ENCODE peak calls at places on chromosomes 3 and 15, in ten cellular contexts. T, K, N, W, F, G, R, H, C and Y are unnamed samples.

GRCh38 chr3:30597769-30598134 is 8.6 kb upstream of the TGFBR2 start:
- DNase-seq in W (no peak), F (no peak), G (no peak), T (no peak), N (no peak), K (no peak), C (no peak), H (no peak), R (no peak), Y (no peak)

GRCh38 chr3:197809356-197810020 is 18.4 kb downstream of the LRCH3 start:
- DNase-seq in C (no peak), R (no peak), H (no peak), W (no peak), K (no peak), T (no peak), N (no peak), G (no peak), F (no peak), Y (no peak)

GRCh38 chr3:66428733-66429132 is 72.1 kb downstream of the LRIG1 start:
- DNase-seq in T (peak), R (peak), F (no peak), N (no peak), K (no peak), C (peak), H (no peak), G (peak), W (peak), Y (peak)

GRCh38 chr15:42608110-42608531 is 32.7 kb downstream of the STARD9 start:
- DNase-seq in K (no peak), W (peak), R (peak), H (peak), F (peak), C (no peak), G (no peak), N (no peak), T (no peak), Y (no peak)

GRCh38 chr15:68518785-68519430 is 59.9 kb upstream of the CORO2B start:
- DNase-seq in N (no peak), R (no peak), C (no peak), G (no peak), W (no peak), T (no peak), H (no peak), K (no peak), F (no peak), Y (peak)

GRCh38 chr3:50600141-50600753 is 11.3 kb downstream of the CISH start:
- DNase-seq in N (no peak), F (peak), T (no peak), K (no peak), R (no peak), H (no peak), W (no peak), G (no peak), C (no peak), Y (no peak)

GRCh38 chr15:69729167-69729748 is 276.6 kb downstream of the RPLP1 start:
- DNase-seq in G (no peak), N (no peak), F (peak), W (peak), R (peak), H (no peak), T (no peak), K (no peak), C (no peak), Y (no peak)

GRCh38 chr3:44886561-44886960 is 12.2 kb downstream of the TGM4 start:
- DNase-seq in N (no peak), G (no peak), C (no peak), R (no peak), T (no peak), W (no peak), F (no peak), K (no peak), H (no peak), Y (no peak)

GRCh38 chr3:14124223-14124614 is 451 bp downstream of the CHCHD4 start:
- DNase-seq in F (peak), G (no peak), K (no peak), N (no peak), H (peak), R (peak), W (no peak), C (peak), T (no peak), Y (peak)

GRCh38 chr3:14123308-14124222 is 1.1 kb downstream of the CHCHD4 start:
- DNase-seq in G (no peak), C (no peak), H (no peak), W (no peak), K (no peak), N (no peak), F (peak), T (no peak), R (no peak), Y (no peak)

GRCh38 chr3:14125193-14126016 is 553 bp downstream of the TMEM43 start:
- DNase-seq in K (no peak), G (peak), R (peak), C (peak), N (no peak), F (peak), T (peak), W (peak), H (no peak), Y (peak)

GRCh38 chr3:14126017-14126902 is 1.4 kb downstream of the TMEM43 start:
- DNase-seq in H (no peak), F (no peak), R (no peak), N (no peak), G (no peak), C (no peak), K (no peak), T (no peak), W (no peak), Y (no peak)

GRCh38 chr3:14124615-14125192 is at the start of the genes CHCHD4 and TMEM43:
- DNase-seq in R (peak), G (peak), K (peak), H (peak), C (peak), W (peak), N (peak), T (peak), F (peak), Y (peak)
- H3K27ac ChIP-seq in R (peak), G (peak), K (peak), H (peak), C (peak), W (peak), N (peak), T (peak), F (peak), Y (peak)

GRCh38 chr3:54967586-54968244 is 39.9 kb upstream of the LRTM1 start:
- DNase-seq in H (no peak), R (no peak), N (no peak), K (no peak), W (no peak), C (no peak), F (no peak), T (no peak), G (no peak), Y (no peak)

GRCh38 chr3:54970895-54971294 is 43.0 kb upstream of the LRTM1 start:
- DNase-seq in C (no peak), R (no peak), F (no peak), T (no peak), W (no peak), H (no peak), N (no peak), K (no peak), G (no peak), Y (no peak)

GRCh38 chr3:54969652-54970051 is 41.8 kb upstream of the LRTM1 start:
- DNase-seq in R (no peak), C (no peak), N (no peak), K (no peak), F (no peak), T (no peak), H (no peak), G (no peak), W (no peak), Y (no peak)

GRCh38 chr3:54966979-54967378 is 39.1 kb upstream of the LRTM1 start:
- DNase-seq in G (no peak), N (no peak), T (no peak), R (no peak), W (no peak), F (no peak), H (no peak), K (no peak), C (no peak), Y (no peak)

GRCh38 chr3:54968546-54969172 is 40.8 kb upstream of the LRTM1 start:
- DNase-seq in K (no peak), T (no peak), C (no peak), N (no peak), G (no peak), W (no peak), F (no peak), R (no peak), H (no peak), Y (no peak)
- TF ChIP-seq POLR2AphosphoS5 in K (no peak), T (no peak), C (no peak), N (no peak), G (no peak), W (no peak), F (no peak), R (no peak), H (no peak), Y (no peak)

DNA sequence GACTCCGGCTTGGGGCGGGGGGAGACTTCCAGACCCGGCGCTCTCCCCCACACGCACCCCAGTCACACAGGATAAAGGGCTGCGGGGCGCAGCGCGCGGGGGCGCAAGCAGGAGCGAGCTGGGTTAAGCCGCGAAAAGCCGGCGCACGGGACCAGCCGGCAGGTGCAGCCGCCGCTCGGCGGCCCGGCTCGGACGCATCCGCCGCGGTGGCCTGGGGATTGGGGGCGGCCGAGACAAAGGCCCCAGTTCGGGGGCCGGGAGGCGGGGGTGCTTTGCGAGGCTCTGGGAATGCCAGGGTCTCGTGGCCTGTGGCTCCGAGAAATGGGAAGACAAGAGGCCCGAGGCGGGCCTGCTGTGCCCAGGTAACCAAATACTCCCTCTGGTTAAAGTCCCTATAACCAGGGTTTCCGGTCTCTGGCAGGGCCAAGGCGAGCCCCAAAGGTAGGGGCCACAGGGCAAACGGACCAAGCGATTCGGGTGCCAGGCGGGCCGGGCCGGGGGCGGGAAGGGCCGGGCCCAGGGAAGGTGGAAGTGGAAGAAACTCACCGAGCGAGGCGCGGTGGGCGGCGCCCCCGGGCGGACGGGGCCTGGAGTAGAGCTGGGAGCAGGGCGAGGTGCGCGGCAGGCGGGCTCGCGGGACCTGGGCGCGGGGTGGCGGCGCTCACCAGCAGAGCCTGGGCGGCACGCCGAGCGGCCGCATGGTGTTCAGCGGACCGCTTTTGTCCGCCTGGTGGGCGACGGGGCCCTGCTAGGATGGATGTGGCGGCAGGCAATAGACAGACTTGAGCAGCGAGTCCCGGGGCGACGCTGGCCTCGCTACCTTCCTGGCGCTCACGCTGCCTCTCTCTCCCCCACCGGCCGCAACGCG is at the start of gene GATA2:
- DNase-seq in G (peak), T (no peak), K (no peak), R (no peak), N (peak), W (peak), H (no peak), C (peak), F (peak), Y (peak)
- TF ChIP-seq POLR2A in G (peak), T (no peak), K (no peak), R (no peak), N (no peak), W (peak), H (no peak), C (no peak), F (peak), Y (no peak)

DNA sequence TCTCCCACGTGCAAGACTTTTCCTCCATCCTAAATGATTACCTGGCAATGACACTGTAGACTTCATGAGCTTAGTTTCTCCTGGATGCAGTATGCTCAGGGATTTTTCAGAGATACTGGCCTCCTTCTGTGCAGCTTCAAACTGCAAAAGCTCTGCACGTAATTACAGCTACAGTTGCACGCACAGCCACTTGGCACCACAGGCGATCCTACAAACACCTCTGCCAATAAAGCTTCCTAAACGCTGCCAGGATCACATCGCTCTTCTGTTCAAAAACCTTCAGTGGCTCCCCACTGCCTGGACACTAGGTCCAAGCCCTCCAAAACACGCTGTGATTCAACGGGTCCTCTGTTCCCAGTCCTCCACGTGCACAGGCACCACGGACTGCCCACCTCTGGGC is 49.5 kb downstream of the NUP210 start:
- DNase-seq in T (no peak), H (no peak), N (no peak), C (no peak), K (no peak), G (no peak), R (no peak), F (no peak), W (no peak), Y (no peak)
- H3K27ac ChIP-seq in T (no peak), H (no peak), N (no peak), C (no peak), K (no peak), G (no peak), R (no peak), F (no peak), W (no peak), Y (no peak)